ENCODE peak calls at places on chromosomes 12 and 14, in eight cellular contexts. X is fibroblast of the conjunctiva; T is HFFc6; Z is NCI-H2107; W is heart left ventricle; K is thoracic aorta; P is putamen; Q is activated T-cell treated with anti-CD3 and anti-CD28 coated beads, Interleukin-2, amount 50 U/mL, for 72 hours. V is an unnamed sample.

GRCh38 chr12:92080390-92081285 is 65.0 kb downstream of the BTG1 start:
- DNase-seq in W (no peak), T (peak), Z (no peak), X (no peak), Q (no peak), K (no peak), P (no peak), V (no peak)

GRCh38 chr14:72745991-72746980 is 147.6 kb downstream of the DPF3 start:
- DNase-seq in K (no peak), Q (no peak), P (no peak), W (no peak), Z (no peak), X (peak), T (peak), V (no peak)

GRCh38 chr14:95959317-95959716 is 79.8 kb upstream of the C14orf132 start:
- DNase-seq in Q (no peak), W (no peak), K (no peak), T (no peak), P (no peak), X (no peak), Z (no peak), V (no peak)

GRCh38 chr12:64610092-64610659 is at the start of gene RASSF3:
- DNase-seq in Q (peak), T (peak), P (peak), W (peak), Z (peak), X (no peak), K (no peak), V (peak)

GRCh38 chr12:28824193-28824846 is 324.8 kb upstream of the FAR2 start:
- DNase-seq in T (no peak), X (no peak), W (no peak), P (no peak), Q (no peak), Z (no peak), K (no peak), V (no peak)

GRCh38 chr14:33679461-33680225 is 271.2 kb downstream of the EGLN3 start:
- DNase-seq in T (peak), W (no peak), Z (no peak), K (no peak), X (no peak), Q (no peak), P (no peak), V (no peak)

GRCh38 chr12:116959845-116960514 is 49.2 kb downstream of the FBXW8 start:
- DNase-seq in T (no peak), K (no peak), X (no peak), Q (peak), Z (no peak), W (no peak), P (peak), V (no peak)

GRCh38 chr12:55728932-55729591 is at the start of gene CD63:
- DNase-seq in Z (peak), Q (peak), X (peak), K (no peak), W (peak), P (peak), T (peak), V (peak)